ENCODE peak calls at places on chromosomes 3 and 15, in nine cellular contexts. T is stimulated activated CD8-positive, alpha-beta memory T cell treated with anti-CD3 and anti-CD28 coated beads, Interleukin-12 subunit alpha, Interleukin-12 subunit beta, amount 100 ng/mL, for 4 hours; E is ovary; H is activated gamma-delta T cell treated with anti-CD3 and anti-CD28 coated beads, Interleukin-2, amount 50 U/mL, for 16 hours; S is hepatocyte; M is lower leg skin; A is NCI-H2081 treated with DMSO at 0.1 percent for 48 hours; J is WERI-Rb-1; R is EL. U is an unnamed sample.

GRCh38 chr15:66633346-66633745 is 67.5 kb upstream of the LCTL start:
- DNase-seq in T (no peak), E (no peak), H (no peak), S (no peak), M (no peak), A (no peak), J (no peak), R (no peak), U (no peak)

GRCh38 chr3:72549819-72550581 is 298.2 kb downstream of the SHQ1 start:
- DNase-seq in T (no peak), E (no peak), H (no peak), S (no peak), M (no peak), A (no peak), J (no peak), R (peak), U (no peak)

GRCh38 chr3:74542441-74542840 is 72.0 kb downstream of the CNTN3 start:
- DNase-seq in T (no peak), E (no peak), H (no peak), S (no peak), M (no peak), A (no peak), J (no peak), R (no peak), U (no peak)

GRCh38 chr15:90497912-90498311 is 31.8 kb upstream of the CRTC3 start:
- DNase-seq in T (no peak), E (no peak), H (no peak), S (peak), M (peak), A (no peak), J (no peak), R (no peak), U (no peak)

GRCh38 chr3:186057594-186057993 is 51.3 kb downstream of the ETV5 start:
- DNase-seq in T (no peak), E (no peak), H (no peak), S (peak), M (no peak), A (no peak), J (no peak), R (peak), U (no peak)

GRCh38 chr3:133901083-133901482 is 5.4 kb upstream of the RAB6B start:
- DNase-seq in T (no peak), E (no peak), H (no peak), S (no peak), M (no peak), A (no peak), J (no peak), R (no peak), U (no peak)

GRCh38 chr3:126130981-126131750 is 47.2 kb upstream of the SLC41A3 start:
- DNase-seq in T (no peak), E (no peak), H (no peak), S (no peak), M (no peak), A (no peak), J (peak), R (no peak), U (no peak)

GRCh38 chr3:159919873-159920272 is 68.8 kb upstream of the IL12A start:
- DNase-seq in T (no peak), E (no peak), H (no peak), S (no peak), M (no peak), A (no peak), J (no peak), R (peak), U (no peak)

GRCh38 chr15:53530762-53531161 is 228.7 kb downstream of the WDR72 start:
- DNase-seq in T (no peak), E (no peak), H (no peak), S (no peak), M (no peak), A (no peak), J (no peak), R (no peak), U (no peak)

GRCh38 chr15:89383635-89384604 is 49.3 kb upstream of the POLG start:
- DNase-seq in T (no peak), E (peak), H (no peak), S (peak), M (peak), A (peak), J (peak), R (peak), U (peak)

GRCh38 chr3:155805802-155806618 is at the start of gene C3orf33:
- DNase-seq in T (peak), E (peak), H (peak), S (peak), M (peak), A (peak), J (peak), R (peak), U (peak)

GRCh38 chr15:59999558-60000112 is 4.5 kb upstream of the FOXB1 start:
- DNase-seq in T (no peak), E (no peak), H (no peak), S (no peak), M (no peak), A (no peak), J (no peak), R (no peak), U (peak)

GRCh38 chr15:92439311-92439710 is 45.6 kb downstream of the ST8SIA2 start:
- DNase-seq in T (no peak), E (no peak), H (no peak), S (no peak), M (no peak), A (no peak), J (no peak), R (no peak), U (no peak)

GRCh38 chr3:194265505-194265892 is 85.6 kb downstream of the CPN2 start:
- DNase-seq in T (no peak), E (peak), H (no peak), S (no peak), M (peak), A (no peak), J (no peak), R (peak), U (no peak)

GRCh38 chr3:113552851-113553250 is 20.5 kb downstream of the SIDT1 start:
- DNase-seq in T (no peak), E (no peak), H (no peak), S (no peak), M (no peak), A (no peak), J (no peak), R (no peak), U (no peak)

GRCh38 chr3:141905129-141905528 is 28.7 kb downstream of the ATP1B3 start:
- DNase-seq in T (no peak), E (no peak), H (no peak), S (no peak), M (no peak), A (no peak), J (no peak), R (no peak), U (no peak)